ENCODE peak calls at places on chromosomes 6 and 20, in five cellular contexts. J, Y, I, M and C are unnamed samples. For H3K27me3, the result is how much of the 10 kb centered on the place peaks cover.

GRCh38 chr6:17042422-17043147 is 59.3 kb upstream of the STMND1 start:
- DNase-seq in J (peak), Y (no peak), I (peak), M (peak), C (peak)

GRCh38 chr6:101663099-101663498 is 269.6 kb downstream of the GRIK2 start:
- DNase-seq in J (no peak), Y (no peak), I (no peak), M (no peak), C (no peak)

GRCh38 chr6:126143650-126144260 is 157.4 kb downstream of the TRMT11 start:
- DNase-seq in J (peak), Y (no peak), I (no peak), M (peak), C (no peak)

GRCh38 chr6:104795363-104795762 is 64.4 kb downstream of the HACE1 start:
- DNase-seq in J (no peak), Y (no peak), I (no peak), M (no peak), C (no peak)

GRCh38 chr20:16573011-16573965 is at the start of gene KIF16B:
- DNase-seq in J (peak), Y (peak), I (peak), M (peak), C (peak)

GRCh38 chr20:38220587-38220986 is 39.9 kb downstream of the KIAA1755 start:
- DNase-seq in J (no peak), Y (no peak), I (no peak), M (no peak), C (no peak)

GRCh38 chr6:53378208-53378607 is 29.5 kb upstream of the ELOVL5 start:
- DNase-seq in J (no peak), Y (no peak), I (no peak), M (no peak), C (no peak)

GRCh38 chr20:1182136-1182535 is 2.6 kb downstream of the TMEM74B start:
- DNase-seq in J (no peak), Y (no peak), I (no peak), M (no peak), C (no peak)

GRCh38 chr6:34027445-34027936 is 118.4 kb downstream of the GRM4 start:
- DNase-seq in J (peak), Y (peak), I (peak), M (peak), C (peak)

GRCh38 chr20:43961116-43961515 is 46.5 kb downstream of the TOX2 start:
- DNase-seq in J (no peak), Y (no peak), I (no peak), M (no peak), C (no peak)

GRCh38 chr6:28724395-28724794 is 198.7 kb downstream of the GPX5 start:
- DNase-seq in J (no peak), Y (no peak), I (no peak), M (no peak), C (no peak)

GRCh38 chr6:70834520-70834919 is 122.3 kb downstream of the B3GAT2 start:
- DNase-seq in J (no peak), Y (no peak), I (peak), M (no peak), C (no peak)

GRCh38 chr6:137025786-137026730 is 18.7 kb downstream of the IL20RA start:
- DNase-seq in J (no peak), Y (no peak), I (no peak), M (no peak), C (no peak)

GRCh38 chr6:141562801-141563763 is 569.6 kb upstream of the GJE1 start:
- DNase-seq in J (peak), Y (peak), I (peak), M (peak), C (peak)

GRCh38 chr6:110093981-110094380 is 85.5 kb downstream of the WASF1 start:
- DNase-seq in J (no peak), Y (no peak), I (no peak), M (no peak), C (no peak)

GRCh38 chr20:38152175-38153010 is 12.7 kb downstream of the TGM2 start:
- DNase-seq in J (no peak), Y (peak), I (peak), M (peak), C (peak)

GRCh38 chr6:10725046-10725445 is 2.2 kb downstream of the TMEM14C start:
- DNase-seq in J (no peak), Y (no peak), I (no peak), M (no peak), C (no peak)

GRCh38 chr6:78578430-78578829 is 288.9 kb upstream of the IRAK1BP1 start:
- DNase-seq in J (no peak), Y (no peak), I (no peak), M (no peak), C (no peak)

GRCh38 chr20:4329232-4329631 is 313.9 kb upstream of the RNF24 start:
- DNase-seq in J (no peak), Y (no peak), I (no peak), M (no peak), C (no peak)

GRCh38 chr6:75296811-75297779 is 12.5 kb upstream of the TMEM30A start:
- DNase-seq in J (peak), Y (no peak), I (peak), M (no peak), C (peak)

GRCh38 chr6:82196159-82196558 is 51.4 kb downstream of the IBTK start:
- DNase-seq in J (no peak), Y (no peak), I (no peak), M (no peak), C (no peak)

GRCh38 chr6:8383584-8383983 is 51.8 kb downstream of the SLC35B3 start:
- DNase-seq in J (no peak), Y (no peak), I (no peak), M (no peak), C (no peak)

GRCh38 chr6:167559675-167560479 is 235.0 kb downstream of the TTLL2 start:
- DNase-seq in J (no peak), Y (no peak), I (no peak), M (no peak), C (no peak)

GRCh38 chr6:16758163-16758975 is 2.9 kb downstream of the ATXN1 start:
- DNase-seq in J (peak), Y (no peak), I (peak), M (peak), C (peak)

GRCh38 chr6:120493483-120493882 is 840.8 kb downstream of the TBC1D32 start:
- DNase-seq in J (no peak), Y (no peak), I (no peak), M (no peak), C (no peak)

GRCh38 chr20:17710379-17711305 is 10.9 kb downstream of the BANF2 start:
- DNase-seq in J (no peak), Y (no peak), I (no peak), M (no peak), C (peak)

GRCh38 chr6:165568326-165568725 is 94.7 kb downstream of the PDE10A start:
- DNase-seq in J (no peak), Y (no peak), I (no peak), M (no peak), C (no peak)

GRCh38 chr6:43837501-43837900 is 67.5 kb downstream of the VEGFA start:
- DNase-seq in J (no peak), Y (no peak), I (no peak), M (no peak), C (no peak)

GRCh38 chr20:25739615-25740320 is 43.1 kb upstream of the ZNF337 start:
- DNase-seq in J (no peak), Y (no peak), I (no peak), M (no peak), C (peak)

GRCh38 chr6:104404377-104404776 is 455.3 kb downstream of the HACE1 start:
- DNase-seq in J (no peak), Y (no peak), I (peak), M (no peak), C (no peak)

GRCh38 chr6:151807513-151808330 is at the start of gene ESR1:
- DNase-seq in J (no peak), Y (no peak), I (peak), M (peak), C (peak)

GRCh38 chr6:151804585-151805285 is 2.7 kb upstream of the ESR1 start:
- DNase-seq in J (no peak), Y (no peak), I (no peak), M (peak), C (no peak)

GRCh38 chr6:151806757-151807512 is 547 bp upstream of the ESR1 start:
- DNase-seq in J (no peak), Y (peak), I (peak), M (no peak), C (peak)

GRCh38 chr6:151805286-151805840 is 2.1 kb upstream of the ESR1 start:
- DNase-seq in J (no peak), Y (peak), I (peak), M (peak), C (peak)

GRCh38 chr6:151808331-151809241 is 1.1 kb downstream of the ESR1 start:
- DNase-seq in J (no peak), Y (peak), I (peak), M (no peak), C (peak)
- H3K4me3 ChIP-seq in J (no peak), Y (peak), I (peak), M (no peak), C (peak)

DNA sequence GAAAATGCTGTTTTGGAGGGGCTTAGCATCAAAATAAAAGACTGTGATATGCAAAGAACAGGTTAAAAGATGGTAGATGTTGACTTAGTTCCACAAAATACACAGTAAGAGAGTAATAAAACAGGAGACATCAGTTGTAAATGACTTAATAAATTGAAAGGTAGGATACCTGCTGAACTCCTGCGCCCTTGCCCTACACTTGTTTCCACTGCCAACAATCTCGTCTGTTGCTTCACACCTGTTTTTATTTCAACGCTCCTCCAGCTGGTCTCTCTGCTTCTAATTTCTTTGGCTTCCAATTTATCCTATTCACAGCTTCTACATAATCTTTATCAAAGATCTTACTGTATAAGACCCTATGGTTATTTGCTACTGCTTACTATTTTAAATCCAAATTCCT is 115.9 kb upstream of the BEND3 start:
- DNase-seq in J (no peak), Y (no peak), I (no peak), M (no peak), C (no peak)
- H3K27me3 ChIP-seq in J (under half), Y (under half), I (under half), M (under half), C (under half)

DNA sequence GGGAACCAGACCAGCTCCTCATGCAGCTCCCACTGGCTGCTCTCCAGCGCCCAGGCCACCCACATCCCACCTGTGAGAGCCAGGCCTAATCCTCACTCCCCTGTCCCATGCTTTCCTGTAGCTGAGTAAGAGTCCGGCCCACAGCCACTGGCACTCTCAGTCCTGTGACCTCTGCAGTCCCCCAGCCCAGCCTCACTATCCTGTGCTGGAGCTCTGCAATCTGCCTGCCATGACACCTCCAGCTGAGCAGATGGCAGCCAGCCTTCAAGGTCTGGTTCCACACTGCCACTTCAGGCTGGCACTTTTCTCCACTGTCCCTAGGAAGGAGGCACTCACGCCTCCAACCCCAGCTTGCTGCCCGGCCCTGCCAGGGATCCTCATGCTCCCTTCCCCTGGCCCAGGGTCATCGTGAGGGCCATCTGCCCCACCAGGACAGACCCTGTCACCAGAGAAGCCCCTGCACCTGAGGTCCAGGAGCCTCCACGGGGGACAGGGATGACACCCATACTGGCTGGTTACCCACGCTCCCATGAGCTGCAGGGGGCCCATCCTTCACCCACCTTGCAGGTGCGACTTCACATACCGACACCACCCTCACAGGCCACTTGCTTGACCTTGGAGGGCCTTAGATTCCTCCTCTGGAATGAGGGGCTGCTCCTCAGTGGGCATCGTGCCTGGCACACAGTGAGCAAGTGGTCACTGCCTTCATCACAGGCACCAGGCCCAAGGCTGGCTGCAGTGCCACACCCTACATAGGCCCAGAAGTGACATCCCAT is 100.1 kb downstream of the ASXL1 start:
- DNase-seq in J (no peak), Y (no peak), I (no peak), M (no peak), C (no peak)
- H3K4me3 ChIP-seq in J (peak), Y (no peak), I (no peak), M (no peak), C (no peak)

DNA sequence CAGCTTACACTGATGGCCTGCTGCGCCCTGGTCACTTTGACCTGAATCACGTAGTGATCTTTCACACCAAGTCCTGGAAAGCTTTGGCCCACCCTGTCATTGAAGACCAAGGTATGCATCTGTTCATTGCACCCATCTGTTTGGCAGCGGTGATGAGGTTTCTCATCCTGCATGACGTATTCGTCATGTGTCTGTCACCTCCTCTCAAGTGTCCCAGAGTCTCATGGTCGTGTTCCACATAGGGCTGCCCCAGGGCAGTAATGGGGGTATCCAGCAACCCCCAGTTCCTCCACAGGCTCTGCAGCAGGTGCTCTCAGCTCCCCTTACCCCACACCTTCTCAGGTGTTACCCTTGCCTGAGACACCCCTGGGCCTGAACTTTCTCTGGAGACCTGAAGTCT is 104.1 kb downstream of the SYNDIG1 start:
- DNase-seq in J (no peak), Y (no peak), I (no peak), M (no peak), C (no peak)
- H3K27me3 ChIP-seq in J (under half), Y (under half), I (under half), M (under half), C (under half)

GRCh38 chr6:93419304-93420162 is at the start of gene EPHA7:
- DNase-seq in J (peak), Y (peak), I (peak), M (peak), C (peak)
- H3K4me3 ChIP-seq in J (peak), Y (peak), I (peak), M (peak), C (peak)

DNA sequence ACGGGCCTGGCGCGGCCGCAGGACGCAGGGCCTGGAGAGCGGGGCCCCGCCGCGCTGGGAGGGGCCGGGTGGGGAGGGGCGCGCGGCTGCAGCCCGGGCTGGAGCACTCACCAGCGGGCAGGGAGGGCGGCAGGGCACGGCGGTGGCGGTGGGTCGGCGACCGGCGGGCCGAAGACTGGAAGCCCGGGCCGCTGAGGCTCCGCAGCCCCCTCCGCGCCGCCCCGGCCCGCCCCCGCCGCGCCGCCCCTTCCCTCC is at the start of gene GATA5:
- DNase-seq in J (no peak), Y (no peak), I (no peak), M (no peak), C (no peak)
- H3K27me3 ChIP-seq in J (half or more), Y (under half), I (half or more), M (half or more), C (under half)

GRCh38 chr6:39048481-39049399 is at the start of gene GLP1R:
- DNase-seq in J (peak), Y (no peak), I (no peak), M (peak), C (peak)
- H3K4me3 ChIP-seq in J (peak), Y (no peak), I (no peak), M (peak), C (peak)

GRCh38 chr6:117629119-117629518 is 26.8 kb upstream of the GOPC start:
- DNase-seq in J (no peak), Y (no peak), I (no peak), M (no peak), C (no peak)
- H3K27me3 ChIP-seq in J (under half), Y (under half), I (under half), M (under half), C (under half)

DNA sequence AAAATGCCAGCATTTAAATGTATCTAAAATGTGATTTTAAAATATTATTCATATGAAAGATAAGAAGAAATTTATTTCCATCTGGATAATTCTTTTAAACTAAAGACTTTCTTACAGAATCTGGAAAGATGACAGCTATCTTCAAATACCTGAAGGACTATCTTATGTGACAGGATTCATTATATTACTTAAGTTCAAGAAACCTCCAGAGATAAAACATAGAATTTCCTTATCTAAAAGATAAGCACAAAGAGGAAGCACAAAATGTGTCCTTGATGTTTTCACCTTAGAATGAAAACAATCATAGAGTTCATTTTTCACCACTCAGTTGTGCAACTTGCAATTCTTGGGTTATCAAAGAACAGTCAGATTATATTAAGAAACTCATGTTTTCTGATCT is 467.2 kb downstream of the CDC5L start:
- DNase-seq in J (no peak), Y (no peak), I (no peak), M (no peak), C (no peak)
- H3K4me3 ChIP-seq in J (no peak), Y (no peak), I (no peak), M (no peak), C (no peak)